ENCODE peak calls at places on chromosomes 7 and 10, in six cellular contexts. U is neuronal stem cell, P is fibroblast of lung, M is cardiac muscle cell, D is esophagus squamous epithelium, V is neural progenitor cell. W is an unnamed sample.

GRCh38 chr10:12333382-12334185 is 15.8 kb upstream of the CAMK1D start:
- DNase-seq in U (no peak), P (peak; percentile 92), M (peak; percentile 92), D (no peak), V (no peak), W (no peak)

GRCh38 chr7:93150200-93150835 is 2.1 kb upstream of the SAMD9L start:
- DNase-seq in U (no peak), P (peak; percentile 12), M (no peak), D (no peak), V (no peak), W (no peak)

GRCh38 chr7:14800664-14801063 is 101.9 kb downstream of the DGKB start:
- DNase-seq in U (no peak), P (no peak), M (no peak), D (no peak), V (no peak), W (no peak)

GRCh38 chr7:23184709-23185354 is 3.0 kb downstream of the NUP42 start:
- DNase-seq in U (no peak), P (peak; percentile 57), M (peak; percentile 67), D (no peak), V (peak; percentile 13), W (no peak)

GRCh38 chr10:116715839-116716377 is 26.5 kb downstream of the HSPA12A start:
- DNase-seq in U (no peak), P (no peak), M (no peak), D (no peak), V (no peak), W (no peak)

GRCh38 chr7:66078067-66078466 is 2.4 kb downstream of the ASL start:
- DNase-seq in U (no peak), P (no peak), M (no peak), D (no peak), V (no peak), W (no peak)

GRCh38 chr10:30368065-30368718 is 19.1 kb upstream of the MTPAP start:
- DNase-seq in U (no peak), P (peak; percentile 17), M (peak; percentile 75), D (no peak), V (no peak), W (no peak)

GRCh38 chr10:78371118-78371517 is 337.5 kb downstream of the RPS24 start:
- DNase-seq in U (no peak), P (no peak), M (peak; percentile 43), D (no peak), V (peak; percentile 68), W (no peak)

GRCh38 chr10:126561499-126562208 is 108.8 kb downstream of the C10orf90 start:
- DNase-seq in U (no peak), P (no peak), M (peak; percentile 21), D (no peak), V (peak; percentile 39), W (no peak)

GRCh38 chr7:12210179-12211053 is 678 bp upstream of the TMEM106B start:
- DNase-seq in U (no peak), P (no peak), M (no peak), D (no peak), V (no peak), W (no peak)

GRCh38 chr10:3757638-3758490 is 27.1 kb downstream of the KLF6 start:
- DNase-seq in U (no peak), P (no peak), M (no peak), D (no peak), V (no peak), W (peak; percentile 59)

GRCh38 chr10:70785190-70785589 is at the start of gene TBATA:
- DNase-seq in U (no peak), P (no peak), M (no peak), D (no peak), V (no peak), W (no peak)

GRCh38 chr7:15288746-15289145 is 273.1 kb downstream of the AGMO start:
- DNase-seq in U (no peak), P (peak; percentile 13), M (peak; percentile 70), D (no peak), V (no peak), W (no peak)

GRCh38 chr7:102184303-102184702 is 102.4 kb upstream of the SH2B2 start:
- DNase-seq in U (no peak), P (no peak), M (no peak), D (no peak), V (no peak), W (no peak)

GRCh38 chr7:112449353-112449752 is 907 bp upstream of the IFRD1 start:
- DNase-seq in U (no peak), P (no peak), M (no peak), D (no peak), V (no peak), W (no peak)

GRCh38 chr10:93070378-93071176 is 3.1 kb upstream of the CYP26A1 start:
- DNase-seq in U (no peak), P (no peak), M (no peak), D (no peak), V (no peak), W (no peak)

GRCh38 chr10:102553771-102554170 is 50.0 kb downstream of the SUFU start:
- DNase-seq in U (no peak), P (no peak), M (no peak), D (no peak), V (no peak), W (no peak)

GRCh38 chr7:91050677-91051076 is 213.6 kb upstream of the FZD1 start:
- DNase-seq in U (no peak), P (no peak), M (no peak), D (no peak), V (no peak), W (no peak)

GRCh38 chr10:90805211-90805610 is 52.6 kb downstream of the HTR7 start:
- DNase-seq in U (no peak), P (no peak), M (no peak), D (no peak), V (no peak), W (no peak)

GRCh38 chr7:140398821-140399220 is 491 bp upstream of the SLC37A3 start:
- DNase-seq in U (no peak), P (no peak), M (no peak), D (no peak), V (no peak), W (no peak)

GRCh38 chr10:76920581-76920980 is 717.0 kb downstream of the KCNMA1 start:
- DNase-seq in U (no peak), P (no peak), M (no peak), D (no peak), V (no peak), W (no peak)

GRCh38 chr7:74306737-74307469 is 17.7 kb downstream of the CLIP2 start:
- DNase-seq in U (no peak), P (peak; percentile 64), M (peak; percentile 75), D (no peak), V (peak; percentile 50), W (no peak)

GRCh38 chr10:111151595-111151994 is 74.8 kb downstream of the ADRA2A start:
- DNase-seq in U (no peak), P (no peak), M (no peak), D (no peak), V (peak; percentile 53), W (no peak)

GRCh38 chr7:7799138-7799537 is 80.7 kb upstream of the RPA3 start:
- DNase-seq in U (no peak), P (peak; percentile 55), M (no peak), D (no peak), V (no peak), W (no peak)

GRCh38 chr10:5788969-5789368 is 24.3 kb downstream of the GDI2 start:
- DNase-seq in U (no peak), P (no peak), M (no peak), D (no peak), V (no peak), W (no peak)

GRCh38 chr10:71351628-71352319 is 32.7 kb downstream of the SLC29A3 start:
- DNase-seq in U (no peak), P (no peak), M (no peak), D (no peak), V (no peak), W (no peak)

GRCh38 chr10:17113889-17114288 is 15.7 kb downstream of the CUBN start:
- DNase-seq in U (no peak), P (peak; percentile 86), M (peak; percentile 70), D (no peak), V (no peak), W (no peak)

GRCh38 chr7:158061884-158062656 is 525.6 kb downstream of the PTPRN2 start:
- DNase-seq in U (no peak), P (no peak), M (no peak), D (no peak), V (no peak), W (no peak)
- H3K9me3 ChIP-seq in U (peaks cover 15% of the 10 kb centered on the region), P (no peaks in the 10 kb centered on the region), M (no peaks in the 10 kb centered on the region), D (no peaks in the 10 kb centered on the region), V (no peaks in the 10 kb centered on the region), W (no peaks in the 10 kb centered on the region)

DNA sequence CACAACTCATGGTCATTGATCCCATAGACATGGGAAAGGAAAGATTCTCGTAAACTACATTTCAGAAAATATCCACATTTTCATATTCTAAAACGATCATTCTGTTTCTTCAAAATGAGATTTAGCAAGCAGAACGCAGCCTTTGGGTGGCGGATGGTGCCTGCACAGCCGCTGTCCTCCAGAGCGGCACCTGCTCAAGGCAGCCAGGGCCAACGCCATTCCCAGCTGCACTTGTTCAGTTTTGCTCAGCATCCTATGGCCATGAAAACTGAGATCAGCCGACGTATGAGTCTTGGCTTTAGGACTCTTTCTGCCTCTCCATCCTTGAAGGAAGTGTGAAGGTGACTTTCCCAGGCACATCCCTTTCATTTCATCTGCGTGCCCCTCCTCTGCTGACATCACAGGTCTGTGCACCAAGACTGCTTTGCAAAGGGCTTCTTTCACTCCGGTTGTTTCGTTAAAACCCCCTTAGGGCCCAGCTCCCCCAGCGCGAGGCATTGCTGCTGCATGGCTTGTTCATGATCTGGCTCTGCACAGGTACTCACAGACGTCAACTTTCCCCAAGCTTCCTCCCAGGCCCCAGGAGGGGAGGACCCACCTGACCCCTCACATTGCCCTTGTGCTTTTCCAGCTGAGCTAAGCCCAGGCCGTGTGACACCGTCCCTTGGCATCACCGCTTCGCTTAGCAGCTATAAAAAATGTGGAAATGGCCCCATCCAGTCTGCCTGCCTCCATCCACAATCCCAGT is 37.2 kb downstream of the TCERG1L start:
- DNase-seq in U (no peak), P (no peak), M (no peak), D (no peak), V (no peak), W (no peak)
- H3K9me3 ChIP-seq in U (no peaks in the 10 kb centered on the region), P (no peaks in the 10 kb centered on the region), M (no peaks in the 10 kb centered on the region), D (no peaks in the 10 kb centered on the region), V (no peaks in the 10 kb centered on the region), W (no peaks in the 10 kb centered on the region)

GRCh38 chr7:157769870-157770213 is 433.0 kb downstream of the DNAJB6 start:
- DNase-seq in U (no peak), P (no peak), M (no peak), D (no peak), V (no peak), W (no peak)

GRCh38 chr7:157768198-157768597 is 431.4 kb downstream of the DNAJB6 start:
- DNase-seq in U (no peak), P (no peak), M (no peak), D (no peak), V (no peak), W (no peak)

GRCh38 chr7:157769016-157769869 is 432.4 kb downstream of the DNAJB6 start:
- DNase-seq in U (peak; percentile 21), P (no peak), M (no peak), D (no peak), V (peak; percentile 52), W (no peak)

GRCh38 chr7:157766098-157766497 is 429.3 kb downstream of the DNAJB6 start:
- DNase-seq in U (no peak), P (no peak), M (no peak), D (no peak), V (no peak), W (no peak)

GRCh38 chr7:157767466-157767865 is 430.7 kb downstream of the DNAJB6 start:
- DNase-seq in U (no peak), P (no peak), M (no peak), D (no peak), V (no peak), W (no peak)
- H3K9me3 ChIP-seq in U (peaks cover 17% of the 10 kb centered on the region), P (peaks cover 1% of the 10 kb centered on the region), M (no peaks in the 10 kb centered on the region), D (no peaks in the 10 kb centered on the region), V (no peaks in the 10 kb centered on the region), W (no peaks in the 10 kb centered on the region)

GRCh38 chr10:85231534-85232270 is 903.3 kb downstream of the CCSER2 start:
- DNase-seq in U (no peak), P (no peak), M (no peak), D (no peak), V (no peak), W (no peak)
- H3K9me3 ChIP-seq in U (no peaks in the 10 kb centered on the region), P (no peaks in the 10 kb centered on the region), M (no peaks in the 10 kb centered on the region), D (no peaks in the 10 kb centered on the region), V (no peaks in the 10 kb centered on the region), W (no peaks in the 10 kb centered on the region)

W was measured in T-helper 17 cell.